ENCODE peak calls at places on chromosomes 11 and 22, in five cellular contexts. R is NCI-H1105; M is HEK293T; Y is WTC11; W is CD8-positive, alpha-beta memory T cell. U is an unnamed sample.

GRCh38 chr11:134331565-134332188 is at the start of gene GLB1L2:
- DNase-seq in W (peak), R (peak), M (peak), Y (peak), U (no peak)

GRCh38 chr11:7056828-7057513 is 31.8 kb upstream of the RBMXL2 start:
- DNase-seq in W (no peak), R (no peak), Y (no peak), M (no peak), U (no peak)

GRCh38 chr11:109772846-109773400 is 320.3 kb upstream of the ZC3H12C start:
- DNase-seq in Y (no peak), W (no peak), M (no peak), R (peak), U (no peak)

GRCh38 chr11:12577746-12578644 is 96.2 kb upstream of the TEAD1 start:
- DNase-seq in Y (no peak), R (no peak), W (no peak), M (no peak), U (no peak)

GRCh38 chr11:60985991-60986915 is 14.8 kb downstream of the CD6 start:
- DNase-seq in Y (no peak), M (no peak), W (peak), R (no peak), U (no peak)

GRCh38 chr11:116052603-116053537 is 548.7 kb upstream of the CADM1 start:
- DNase-seq in M (no peak), W (no peak), Y (no peak), R (peak), U (no peak)

GRCh38 chr11:96187779-96188624 is 155.0 kb downstream of the MAML2 start:
- DNase-seq in W (no peak), R (no peak), M (no peak), Y (no peak), U (no peak)

GRCh38 chr22:46075764-46076531 is 74.4 kb upstream of the PPARA start:
- DNase-seq in Y (no peak), R (no peak), M (no peak), W (no peak), U (no peak)

GRCh38 chr11:6531267-6531752 is 34.2 kb downstream of the DNHD1 start:
- DNase-seq in R (peak), Y (no peak), W (no peak), M (peak), U (peak)

GRCh38 chr11:112525270-112525669 is 264.6 kb upstream of the PLET1 start:
- DNase-seq in W (no peak), M (no peak), R (no peak), Y (no peak), U (no peak)

GRCh38 chr22:44200855-44201550 is 20.3 kb downstream of the PARVG start:
- DNase-seq in M (no peak), R (no peak), Y (no peak), W (no peak), U (peak)

GRCh38 chr11:76577199-76577920 is 93.2 kb downstream of the LRRC32 start:
- DNase-seq in W (no peak), Y (no peak), R (peak), M (no peak), U (peak)

GRCh38 chr11:118151421-118151820 is 1.2 kb downstream of the SCN4B start:
- DNase-seq in R (no peak), Y (no peak), M (no peak), W (no peak), U (no peak)

GRCh38 chr11:47766363-47767227 is 546 bp downstream of the FNBP4 start:
- DNase-seq in Y (peak), R (no peak), M (no peak), W (peak), U (peak)

GRCh38 chr22:50624347-50625130 is 3.4 kb downstream of the ARSA start:
- DNase-seq in R (no peak), W (no peak), Y (no peak), M (no peak), U (no peak)

GRCh38 chr22:45656577-45656976 is 15.1 kb upstream of the ATXN10 start:
- DNase-seq in R (no peak), W (no peak), M (no peak), Y (no peak), U (no peak)